ENCODE peak calls at places on chromosomes 1 and 21, in seven cellular contexts. One of them, this sample, is unnamed.

GRCh38 chr1:61973100-61973837 is 221.4 kb upstream of the L1TD1 start:
- DNase-seq in left ventricle myocardium inferior: no peak
- DNase-seq in neural progenitor cell: no peak
- DNase-seq in heart right ventricle: no peak
- DNase-seq in transverse colon: no peak
- DNase-seq in body of pancreas: no peak
- DNase-seq in colonic mucosa: no peak
- DNase-seq in this sample: no peak

GRCh38 chr1:221689138-221689537 is 52.8 kb downstream of the DUSP10 start:
- DNase-seq in left ventricle myocardium inferior: no peak
- DNase-seq in neural progenitor cell: no peak
- DNase-seq in heart right ventricle: no peak
- DNase-seq in transverse colon: no peak
- DNase-seq in body of pancreas: no peak
- DNase-seq in colonic mucosa: no peak
- DNase-seq in this sample: no peak

GRCh38 chr21:26169061-26169610 is 1.4 kb downstream of the APP start:
- DNase-seq in left ventricle myocardium inferior: peak; percentile 26
- DNase-seq in neural progenitor cell: peak; percentile 73
- DNase-seq in heart right ventricle: no peak
- DNase-seq in transverse colon: peak; percentile 49
- DNase-seq in body of pancreas: peak; percentile 62
- DNase-seq in colonic mucosa: peak; percentile 59
- DNase-seq in this sample: peak; percentile 66

GRCh38 chr1:167631987-167632680 is 2.1 kb downstream of the RCSD1 start:
- DNase-seq in left ventricle myocardium inferior: no peak
- DNase-seq in neural progenitor cell: no peak
- DNase-seq in heart right ventricle: no peak
- DNase-seq in transverse colon: peak; percentile 41
- DNase-seq in body of pancreas: no peak
- DNase-seq in colonic mucosa: no peak
- DNase-seq in this sample: no peak

GRCh38 chr1:37482796-37483744 is 8.7 kb downstream of the ZC3H12A start:
- DNase-seq in left ventricle myocardium inferior: no peak
- DNase-seq in neural progenitor cell: no peak
- DNase-seq in heart right ventricle: peak; percentile 11
- DNase-seq in transverse colon: peak; percentile 13
- DNase-seq in body of pancreas: no peak
- DNase-seq in colonic mucosa: no peak
- DNase-seq in this sample: peak; percentile 56

GRCh38 chr1:200048244-200048643 is 20.7 kb downstream of the NR5A2 start:
- DNase-seq in left ventricle myocardium inferior: no peak
- DNase-seq in neural progenitor cell: peak; percentile 74
- DNase-seq in heart right ventricle: no peak
- DNase-seq in transverse colon: no peak
- DNase-seq in body of pancreas: no peak
- DNase-seq in colonic mucosa: no peak
- DNase-seq in this sample: no peak

GRCh38 chr1:57831624-57832023 is 407.8 kb upstream of the DAB1 start:
- DNase-seq in left ventricle myocardium inferior: no peak
- DNase-seq in neural progenitor cell: no peak
- DNase-seq in heart right ventricle: no peak
- DNase-seq in transverse colon: no peak
- DNase-seq in body of pancreas: no peak
- DNase-seq in colonic mucosa: no peak
- DNase-seq in this sample: no peak

GRCh38 chr1:61123321-61123720 is 41.0 kb downstream of the NFIA start:
- DNase-seq in left ventricle myocardium inferior: no peak
- DNase-seq in neural progenitor cell: no peak
- DNase-seq in heart right ventricle: no peak
- DNase-seq in transverse colon: no peak
- DNase-seq in body of pancreas: no peak
- DNase-seq in colonic mucosa: no peak
- DNase-seq in this sample: no peak

GRCh38 chr1:196933531-196934189 is 9.9 kb upstream of the CFHR2 start:
- DNase-seq in left ventricle myocardium inferior: no peak
- DNase-seq in neural progenitor cell: no peak
- DNase-seq in heart right ventricle: no peak
- DNase-seq in transverse colon: no peak
- DNase-seq in body of pancreas: no peak
- DNase-seq in colonic mucosa: no peak
- DNase-seq in this sample: no peak

GRCh38 chr21:39885119-39885848 is 18.0 kb downstream of the PCP4 start:
- DNase-seq in left ventricle myocardium inferior: peak; percentile 45
- DNase-seq in neural progenitor cell: peak; percentile 47
- DNase-seq in heart right ventricle: peak; percentile 52
- DNase-seq in transverse colon: peak; percentile 24
- DNase-seq in body of pancreas: peak; percentile 42
- DNase-seq in colonic mucosa: no peak
- DNase-seq in this sample: no peak

GRCh38 chr1:74513396-74513795 is 985 bp upstream of the LRRC53 start:
- DNase-seq in left ventricle myocardium inferior: no peak
- DNase-seq in neural progenitor cell: no peak
- DNase-seq in heart right ventricle: no peak
- DNase-seq in transverse colon: no peak
- DNase-seq in body of pancreas: no peak
- DNase-seq in colonic mucosa: no peak
- DNase-seq in this sample: no peak

GRCh38 chr21:27515676-27516075 is 548.8 kb upstream of the ADAMTS5 start:
- DNase-seq in left ventricle myocardium inferior: no peak
- DNase-seq in neural progenitor cell: no peak
- DNase-seq in heart right ventricle: no peak
- DNase-seq in transverse colon: no peak
- DNase-seq in body of pancreas: no peak
- DNase-seq in colonic mucosa: no peak
- DNase-seq in this sample: no peak

GRCh38 chr1:164950453-164951052 is 391.6 kb downstream of the PBX1 start:
- DNase-seq in left ventricle myocardium inferior: no peak
- DNase-seq in neural progenitor cell: no peak
- DNase-seq in heart right ventricle: no peak
- DNase-seq in transverse colon: no peak
- DNase-seq in body of pancreas: no peak
- DNase-seq in colonic mucosa: no peak
- DNase-seq in this sample: no peak

GRCh38 chr21:42691901-42692559 is 38.6 kb downstream of the PDE9A start:
- DNase-seq in left ventricle myocardium inferior: no peak
- DNase-seq in neural progenitor cell: no peak
- DNase-seq in heart right ventricle: no peak
- DNase-seq in transverse colon: no peak
- DNase-seq in body of pancreas: no peak
- DNase-seq in colonic mucosa: no peak
- DNase-seq in this sample: no peak

GRCh38 chr1:180929389-180929788 is 16.7 kb downstream of the KIAA1614 start:
- DNase-seq in left ventricle myocardium inferior: no peak
- DNase-seq in neural progenitor cell: no peak
- DNase-seq in heart right ventricle: no peak
- DNase-seq in transverse colon: no peak
- DNase-seq in body of pancreas: no peak
- DNase-seq in colonic mucosa: no peak
- DNase-seq in this sample: no peak

GRCh38 chr1:180927348-180927747 is 14.7 kb downstream of the KIAA1614 start:
- DNase-seq in left ventricle myocardium inferior: peak; percentile 56
- DNase-seq in neural progenitor cell: no peak
- DNase-seq in heart right ventricle: peak; percentile 57
- DNase-seq in transverse colon: no peak
- DNase-seq in body of pancreas: no peak
- DNase-seq in colonic mucosa: no peak
- DNase-seq in this sample: no peak

GRCh38 chr1:180930687-180931086 is 18.0 kb downstream of the KIAA1614 start:
- DNase-seq in left ventricle myocardium inferior: no peak
- DNase-seq in neural progenitor cell: no peak
- DNase-seq in heart right ventricle: no peak
- DNase-seq in transverse colon: no peak
- DNase-seq in body of pancreas: no peak
- DNase-seq in colonic mucosa: no peak
- DNase-seq in this sample: no peak

GRCh38 chr1:180927841-180928240 is 15.1 kb downstream of the KIAA1614 start:
- DNase-seq in left ventricle myocardium inferior: no peak
- DNase-seq in neural progenitor cell: no peak
- DNase-seq in heart right ventricle: no peak
- DNase-seq in transverse colon: no peak
- DNase-seq in body of pancreas: peak; percentile 31
- DNase-seq in colonic mucosa: no peak
- DNase-seq in this sample: no peak

DNA sequence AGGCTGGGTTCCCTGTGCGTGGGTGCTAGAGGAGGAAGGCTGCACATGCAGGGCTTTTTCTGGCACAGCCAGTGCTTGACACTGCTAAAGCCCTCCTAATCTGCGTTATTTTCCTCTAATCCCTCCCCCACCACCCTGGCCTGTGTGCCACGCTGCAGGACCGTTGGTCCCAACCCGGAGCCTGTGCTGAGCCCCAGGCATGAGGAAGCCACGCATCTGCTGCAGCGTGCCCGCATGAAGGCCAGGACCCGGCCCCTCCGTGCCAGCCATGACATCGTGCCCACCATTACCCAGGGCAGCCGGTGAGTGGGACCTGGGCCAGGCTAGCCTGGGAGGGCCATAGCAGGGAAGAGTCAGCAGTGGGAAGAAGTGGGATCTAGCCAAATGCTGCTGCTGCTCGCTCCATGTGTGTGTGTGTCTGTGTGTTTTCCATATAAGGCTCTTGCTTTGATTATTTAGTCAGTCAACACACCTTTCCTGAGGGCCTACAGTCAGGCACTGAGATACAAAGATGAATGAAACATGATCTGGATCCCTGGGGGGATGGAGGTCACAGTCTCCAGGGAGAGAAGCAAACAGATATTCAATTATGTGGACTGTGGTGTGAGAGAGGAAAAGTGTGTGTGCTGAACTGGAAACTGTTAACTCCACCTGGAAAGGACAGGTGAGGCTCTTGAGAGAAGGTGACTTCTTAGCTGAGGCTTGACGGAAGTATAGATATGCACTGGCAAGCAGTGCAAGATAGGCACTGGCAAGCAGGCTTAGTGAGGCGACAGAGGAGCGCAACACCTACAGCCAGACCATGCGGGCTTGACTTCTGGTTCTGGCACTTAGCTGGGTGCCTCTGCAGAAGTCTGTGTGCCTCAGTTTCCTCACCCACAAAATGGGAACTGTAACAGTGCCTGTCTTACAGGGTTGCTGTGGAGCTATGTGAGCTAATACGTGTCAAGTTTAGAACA is 15.9 kb downstream of the KIAA1614 start:
- DNase-seq in left ventricle myocardium inferior: no peak
- DNase-seq in neural progenitor cell: no peak
- DNase-seq in heart right ventricle: no peak
- DNase-seq in transverse colon: no peak
- DNase-seq in body of pancreas: no peak
- DNase-seq in colonic mucosa: no peak
- DNase-seq in this sample: no peak
- H3K27ac ChIP-seq in left ventricle myocardium inferior: peak overlapping the region; percentile 82
- H3K27ac ChIP-seq in neural progenitor cell: no peak overlapping the region
- H3K27ac ChIP-seq in heart right ventricle: peak overlapping the region; percentile 32
- H3K27ac ChIP-seq in transverse colon: peak overlapping the region; percentile 20
- H3K27ac ChIP-seq in body of pancreas: no peak overlapping the region
- H3K27ac ChIP-seq in colonic mucosa: no peak overlapping the region
- H3K27ac ChIP-seq in this sample: peak overlapping the region; percentile 86

GRCh38 chr1:97017895-97018294 is 296.3 kb downstream of the PTBP2 start:
- DNase-seq in left ventricle myocardium inferior: no peak
- DNase-seq in neural progenitor cell: peak; percentile 73
- DNase-seq in heart right ventricle: no peak
- DNase-seq in transverse colon: no peak
- DNase-seq in body of pancreas: no peak
- DNase-seq in colonic mucosa: no peak
- DNase-seq in this sample: no peak
- TF ChIP-seq CTCF in left ventricle myocardium inferior: no peak
- TF ChIP-seq CTCF in neural progenitor cell: peak; percentile 8
- TF ChIP-seq CTCF in heart right ventricle: no peak
- TF ChIP-seq CTCF in transverse colon: no peak
- TF ChIP-seq CTCF in body of pancreas: no peak
- TF ChIP-seq CTCF in colonic mucosa: no peak
- TF ChIP-seq CTCF in this sample: no peak

GRCh38 chr1:179128520-179128919 is 46.6 kb downstream of the TOR3A start:
- DNase-seq in left ventricle myocardium inferior: no peak
- DNase-seq in neural progenitor cell: no peak
- DNase-seq in heart right ventricle: no peak
- DNase-seq in transverse colon: no peak
- DNase-seq in body of pancreas: peak; percentile 44
- DNase-seq in colonic mucosa: no peak
- DNase-seq in this sample: no peak

GRCh38 chr1:179129702-179130473 is 48.0 kb downstream of the TOR3A start:
- DNase-seq in left ventricle myocardium inferior: no peak
- DNase-seq in neural progenitor cell: no peak
- DNase-seq in heart right ventricle: no peak
- DNase-seq in transverse colon: no peak
- DNase-seq in body of pancreas: no peak
- DNase-seq in colonic mucosa: no peak
- DNase-seq in this sample: no peak

GRCh38 chr1:179124866-179125265 is 43.0 kb downstream of the TOR3A start:
- DNase-seq in left ventricle myocardium inferior: no peak
- DNase-seq in neural progenitor cell: no peak
- DNase-seq in heart right ventricle: no peak
- DNase-seq in transverse colon: no peak
- DNase-seq in body of pancreas: no peak
- DNase-seq in colonic mucosa: no peak
- DNase-seq in this sample: no peak

GRCh38 chr1:179127163-179127895 is 45.5 kb downstream of the TOR3A start:
- DNase-seq in left ventricle myocardium inferior: no peak
- DNase-seq in neural progenitor cell: no peak
- DNase-seq in heart right ventricle: no peak
- DNase-seq in transverse colon: no peak
- DNase-seq in body of pancreas: no peak
- DNase-seq in colonic mucosa: no peak
- DNase-seq in this sample: no peak

DNA sequence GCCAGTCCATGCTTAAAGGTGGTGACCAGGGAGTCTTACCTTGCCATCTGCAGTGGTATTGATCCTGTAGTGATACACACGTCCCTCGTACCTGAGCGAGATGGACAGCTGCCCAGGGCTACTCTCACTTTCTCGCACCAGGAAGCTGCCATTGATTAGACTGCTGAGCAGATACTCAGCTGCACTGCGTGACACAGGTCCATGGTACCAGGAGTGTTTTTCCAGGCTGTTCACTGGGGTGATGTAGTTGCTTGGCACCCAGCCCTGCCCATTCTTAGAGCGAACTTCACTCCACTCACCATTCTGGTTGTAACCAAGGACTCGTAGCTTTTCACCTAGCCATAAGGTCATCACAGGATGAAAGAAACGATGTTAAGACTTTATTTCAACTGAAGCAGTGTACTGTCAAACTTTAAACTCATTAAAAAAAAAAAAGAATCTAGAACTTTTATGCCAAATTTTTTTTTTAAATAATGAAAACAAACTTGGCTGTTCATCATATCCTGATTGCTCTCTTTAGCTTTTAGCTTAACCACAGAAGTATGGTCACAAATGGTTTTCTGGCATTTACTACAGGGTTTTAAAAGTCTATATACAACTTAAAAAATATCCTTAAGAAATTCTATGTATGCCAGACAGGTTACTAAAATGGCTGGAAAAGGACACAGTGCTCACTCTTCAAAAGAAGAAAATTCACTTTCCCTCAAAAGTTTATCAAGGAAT is 44.6 kb downstream of the TOR3A start:
- DNase-seq in left ventricle myocardium inferior: no peak
- DNase-seq in neural progenitor cell: no peak
- DNase-seq in heart right ventricle: peak; percentile 35
- DNase-seq in transverse colon: no peak
- DNase-seq in body of pancreas: peak; percentile 69
- DNase-seq in colonic mucosa: no peak
- DNase-seq in this sample: no peak
- H3K4me1 ChIP-seq in left ventricle myocardium inferior: peaks cover 21% of the 10 kb centered on the region
- H3K4me1 ChIP-seq in neural progenitor cell: no peaks in the 10 kb centered on the region
- H3K4me1 ChIP-seq in heart right ventricle: peaks cover 59% of the 10 kb centered on the region
- H3K4me1 ChIP-seq in transverse colon: peaks cover 8% of the 10 kb centered on the region
- H3K4me1 ChIP-seq in body of pancreas: peaks cover 14% of the 10 kb centered on the region
- H3K4me1 ChIP-seq in colonic mucosa: no peaks in the 10 kb centered on the region
- H3K4me1 ChIP-seq in this sample: no peaks in the 10 kb centered on the region

GRCh38 chr1:25847929-25848328 is 11.3 kb downstream of the AUNIP start:
- DNase-seq in left ventricle myocardium inferior: no peak
- DNase-seq in neural progenitor cell: no peak
- DNase-seq in heart right ventricle: no peak
- DNase-seq in transverse colon: no peak
- DNase-seq in body of pancreas: no peak
- DNase-seq in colonic mucosa: no peak
- DNase-seq in this sample: no peak
- H3K27ac ChIP-seq in left ventricle myocardium inferior: no peak overlapping the region
- H3K27ac ChIP-seq in neural progenitor cell: no peak overlapping the region
- H3K27ac ChIP-seq in heart right ventricle: no peak overlapping the region
- H3K27ac ChIP-seq in transverse colon: no peak overlapping the region
- H3K27ac ChIP-seq in body of pancreas: no peak overlapping the region
- H3K27ac ChIP-seq in colonic mucosa: no peak overlapping the region
- H3K27ac ChIP-seq in this sample: no peak overlapping the region

This sample was measured in right atrium auricular region.